ENCODE peak calls at places on chromosome 15, in four cellular contexts. Z is SHP77, L is transverse colon, F is amniotic epithelial cell. X is an unnamed sample.

GRCh38 chr15:40501487-40501886 is 30.7 kb downstream of the CHST14 start:
- DNase-seq in Z (no peak), L (no peak), F (peak; percentile 22), X (no peak)

GRCh38 chr15:79474252-79474651 is 42.1 kb downstream of the MINAR1 start:
- DNase-seq in Z (no peak), L (no peak), F (peak; percentile 78), X (no peak)

GRCh38 chr15:80308002-80308401 is 56.0 kb upstream of the CTXND1 start:
- DNase-seq in Z (no peak), L (no peak), F (no peak), X (no peak)

GRCh38 chr15:80386151-80386550 is 18.0 kb upstream of the ARNT2 start:
- DNase-seq in Z (no peak), L (no peak), F (no peak), X (no peak)

GRCh38 chr15:80173022-80173759 is 20.4 kb downstream of the FAH start:
- DNase-seq in Z (peak; percentile 66), L (peak; percentile 75), F (peak; percentile 69), X (peak; percentile 73)

GRCh38 chr15:32828507-32829186 is 110.8 kb downstream of the GREM1 start:
- DNase-seq in Z (no peak), L (no peak), F (peak; percentile 36), X (no peak)

GRCh38 chr15:52114656-52115055 is 2.1 kb upstream of the BCL2L10 start:
- DNase-seq in Z (peak; percentile 36), L (no peak), F (no peak), X (no peak)

GRCh38 chr15:78715439-78715838 is 74.4 kb upstream of the CHRNB4 start:
- DNase-seq in Z (no peak), L (no peak), F (peak; percentile 28), X (no peak)

GRCh38 chr15:27082526-27082925 is 111.5 kb downstream of the GABRG3 start:
- DNase-seq in Z (no peak), L (no peak), F (no peak), X (no peak)

GRCh38 chr15:92848852-92849598 is 51.1 kb upstream of the CHD2 start:
- DNase-seq in Z (no peak), L (no peak), F (peak; percentile 99), X (no peak)

GRCh38 chr15:99371180-99372103 is 120.2 kb downstream of the LRRC28 start:
- DNase-seq in Z (no peak), L (no peak), F (peak; percentile 25), X (no peak)

GRCh38 chr15:35958021-35958420 is 412.1 kb upstream of the DPH6 start:
- DNase-seq in Z (peak; percentile 37), L (no peak), F (no peak), X (no peak)

GRCh38 chr15:76799760-76800159 is 105.4 kb downstream of the SCAPER start:
- DNase-seq in Z (no peak), L (no peak), F (peak; percentile 89), X (no peak)

GRCh38 chr15:78993257-78993930 is 48.5 kb upstream of the CTSH start:
- DNase-seq in Z (no peak), L (no peak), F (no peak), X (no peak)

GRCh38 chr15:60591491-60592385 is 112.8 kb upstream of the ICE2 start:
- DNase-seq in Z (peak; percentile 56), L (peak; percentile 33), F (no peak), X (peak; percentile 72)

GRCh38 chr15:43125095-43125661 is 8.2 kb upstream of the TMEM62 start:
- DNase-seq in Z (no peak), L (no peak), F (no peak), X (no peak)

GRCh38 chr15:77516076-77516475 is 95.4 kb downstream of the HMG20A start:
- DNase-seq in Z (no peak), L (no peak), F (no peak), X (no peak)

GRCh38 chr15:27808182-27808581 is 290.9 kb downstream of the OCA2 start:
- DNase-seq in Z (no peak), L (no peak), F (no peak), X (no peak)

GRCh38 chr15:38810686-38811085 is 246.1 kb upstream of the RASGRP1 start:
- DNase-seq in Z (no peak), L (no peak), F (no peak), X (no peak)

X was measured in Right ventricle myocardium superior.